ENCODE peak calls at places on chromosomes 5 and 9, in eight cellular contexts. C is pancreas; Z is dorsolateral prefrontal cortex; N is CD8-positive, alpha-beta memory T cell; H is Peyer's patch; P is tibial artery; U is kidney epithelial cell; I is uterus. M is an unnamed sample.
A peak's percentile ranks its signal among the peaks of the same experiment; 100 is the strongest.

GRCh38 chr9:72082536-72082935 is 22.1 kb upstream of the C9orf57 start:
- DNase-seq in C (no peak), Z (no peak), N (no peak), H (no peak), P (no peak), U (no peak), I (no peak), M (no peak)

GRCh38 chr5:68557162-68557936 is 341.8 kb downstream of the PIK3R1 start:
- DNase-seq in C (no peak), Z (no peak), N (no peak), H (no peak), P (no peak), U (no peak), I (no peak), M (no peak)

GRCh38 chr5:172958268-172959046 is 767 bp upstream of the RPL26L1 start:
- DNase-seq in C (peak; percentile 63), Z (no peak), N (peak; percentile 64), H (peak; percentile 64), P (peak; percentile 77), U (no peak), I (peak; percentile 68), M (peak; percentile 50)

GRCh38 chr5:135193213-135194125 is 159.4 kb upstream of the PITX1 start:
- DNase-seq in C (no peak), Z (no peak), N (no peak), H (no peak), P (no peak), U (peak; percentile 23), I (no peak), M (no peak)

GRCh38 chr5:154593091-154593490 is 115.1 kb upstream of the HAND1 start:
- DNase-seq in C (no peak), Z (no peak), N (no peak), H (no peak), P (no peak), U (no peak), I (no peak), M (no peak)

GRCh38 chr9:84670801-84671153 is 1.2 kb downstream of the NTRK2 start:
- DNase-seq in C (no peak), Z (no peak), N (no peak), H (no peak), P (no peak), U (no peak), I (no peak), M (no peak)

GRCh38 chr5:172774561-172775271 is 3.7 kb upstream of the DUSP1 start:
- DNase-seq in C (no peak), Z (no peak), N (no peak), H (no peak), P (peak; percentile 62), U (no peak), I (no peak), M (no peak)

GRCh38 chr5:58459276-58459859 is 518 bp downstream of the PLK2 start:
- DNase-seq in C (no peak), Z (peak; percentile 25), N (no peak), H (peak; percentile 38), P (no peak), U (no peak), I (peak; percentile 24), M (peak; percentile 46)

GRCh38 chr5:143148461-143149170 is 254.9 kb downstream of the NR3C1 start:
- DNase-seq in C (no peak), Z (no peak), N (no peak), H (no peak), P (peak; percentile 79), U (no peak), I (no peak), M (peak; percentile 42)

GRCh38 chr9:127779136-127779981 is 893 bp upstream of the SH2D3C start:
- DNase-seq in C (no peak), Z (no peak), N (peak; percentile 53), H (peak; percentile 87), P (no peak), U (no peak), I (no peak), M (no peak)

GRCh38 chr5:155380480-155380879 is 366.9 kb downstream of the KIF4B start:
- DNase-seq in C (no peak), Z (no peak), N (no peak), H (no peak), P (no peak), U (no peak), I (no peak), M (no peak)

GRCh38 chr5:40089269-40089668 is 590.4 kb upstream of the PTGER4 start:
- DNase-seq in C (no peak), Z (no peak), N (no peak), H (no peak), P (no peak), U (no peak), I (no peak), M (no peak)

GRCh38 chr5:88662801-88663360 is 220.1 kb downstream of the MEF2C start:
- DNase-seq in C (no peak), Z (no peak), N (no peak), H (no peak), P (no peak), U (no peak), I (no peak), M (no peak)

GRCh38 chr5:127206320-127207113 is 84.1 kb upstream of the MEGF10 start:
- DNase-seq in C (no peak), Z (no peak), N (no peak), H (no peak), P (no peak), U (peak; percentile 89), I (no peak), M (no peak)

DNA sequence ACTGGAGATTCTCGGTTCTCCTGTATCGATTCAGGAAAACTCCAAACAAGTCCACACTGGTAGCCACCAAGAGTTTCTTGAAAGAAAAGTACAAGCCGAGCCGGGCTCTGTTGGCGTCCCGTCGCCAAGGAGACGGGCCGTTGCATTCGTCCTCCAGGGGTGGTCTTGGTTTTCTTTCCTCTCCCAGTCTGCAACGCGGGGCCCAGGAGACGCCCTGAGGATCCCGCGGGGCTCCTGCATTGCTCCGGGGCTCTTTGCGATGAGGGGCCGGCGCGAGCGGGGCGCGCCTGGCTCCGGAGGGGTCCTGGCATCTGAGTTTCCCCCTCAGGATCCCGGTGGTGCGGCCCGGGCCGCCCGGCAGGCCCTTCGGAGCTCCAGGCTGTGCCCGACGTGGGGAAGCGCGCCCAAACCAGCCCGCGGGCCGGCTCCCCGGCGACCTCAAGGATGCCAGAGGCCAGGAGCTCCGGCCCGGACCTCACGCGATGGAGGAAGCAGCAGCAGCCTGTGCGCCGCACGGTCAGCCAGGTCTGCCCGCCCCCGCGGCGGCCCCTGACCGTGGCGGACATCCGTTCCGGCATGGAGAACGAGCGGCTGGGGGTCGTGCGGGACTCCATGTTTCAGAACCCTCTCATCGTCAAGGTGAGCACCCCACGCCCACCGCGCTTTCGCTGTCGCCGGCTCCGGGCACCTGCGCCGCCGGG is at the start of gene CFAP77:
- DNase-seq in C (peak; percentile 29), Z (no peak), N (peak; percentile 22), H (peak; percentile 23), P (no peak), U (no peak), I (no peak), M (peak; percentile 55)
- H3K4me3 ChIP-seq in C (no peak within 1 kb of the TSS), Z (peak within 1 kb of the TSS; percentile 55), N (peak within 1 kb of the TSS; percentile 40), H (peak within 1 kb of the TSS; percentile 17), P (peak within 1 kb of the TSS; percentile 54), U (peak within 1 kb of the TSS; percentile 54), I (peak within 1 kb of the TSS; percentile 40), M (peak within 1 kb of the TSS; percentile 38)

DNA sequence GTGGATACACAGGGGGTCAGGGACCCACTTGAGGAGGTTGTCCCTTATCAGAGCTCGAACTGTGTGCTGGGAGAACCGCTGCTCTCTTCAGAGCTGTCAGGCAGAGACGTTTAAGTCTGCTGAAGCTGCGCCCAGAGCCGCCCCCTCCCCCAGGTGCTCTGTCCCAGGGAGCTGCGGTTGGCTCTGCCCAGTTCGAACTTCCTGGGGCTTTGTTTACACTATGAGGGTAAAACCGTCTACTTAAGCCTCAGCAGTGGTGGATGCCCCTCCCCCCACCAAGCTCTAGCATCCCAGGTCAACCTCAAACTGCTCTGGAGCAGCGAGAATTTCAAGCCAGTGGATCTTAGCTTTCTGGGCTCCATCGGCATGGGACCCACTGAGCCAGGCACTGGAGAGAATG is 15.9 kb downstream of the SRD5A1 start:
- DNase-seq in C (no peak), Z (no peak), N (no peak), H (no peak), P (no peak), U (no peak), I (no peak), M (no peak)
- H3K4me3 ChIP-seq in C (no peak overlapping the region), Z (no peak overlapping the region), N (no peak overlapping the region), H (no peak overlapping the region), P (no peak overlapping the region), U (no peak overlapping the region), I (no peak overlapping the region), M (no peak overlapping the region)

GRCh38 chr5:116445311-116445710 is 129.3 kb downstream of the SEMA6A start:
- DNase-seq in C (no peak), Z (no peak), N (no peak), H (no peak), P (no peak), U (no peak), I (no peak), M (no peak)

GRCh38 chr5:116448869-116449453 is 125.7 kb downstream of the SEMA6A start:
- DNase-seq in C (no peak), Z (no peak), N (no peak), H (no peak), P (no peak), U (no peak), I (no peak), M (no peak)

GRCh38 chr5:116446356-116447005 is 128.1 kb downstream of the SEMA6A start:
- DNase-seq in C (no peak), Z (no peak), N (no peak), H (no peak), P (no peak), U (no peak), I (no peak), M (no peak)

GRCh38 chr5:116451905-116452450 is 122.6 kb downstream of the SEMA6A start:
- DNase-seq in C (no peak), Z (no peak), N (no peak), H (no peak), P (no peak), U (peak; percentile 76), I (no peak), M (no peak)

GRCh38 chr5:116448450-116448849 is 126.2 kb downstream of the SEMA6A start:
- DNase-seq in C (no peak), Z (no peak), N (no peak), H (no peak), P (no peak), U (no peak), I (no peak), M (no peak)
- H3K4me3 ChIP-seq in C (no peak overlapping the region), Z (no peak overlapping the region), N (no peak overlapping the region), H (no peak overlapping the region), P (no peak overlapping the region), U (no peak overlapping the region), I (no peak overlapping the region), M (no peak overlapping the region)

GRCh38 chr9:7984713-7985112 is 185.1 kb upstream of the DMAC1 start:
- DNase-seq in C (no peak), Z (no peak), N (no peak), H (no peak), P (no peak), U (no peak), I (no peak), M (no peak)

GRCh38 chr9:7982907-7983306 is 183.3 kb upstream of the DMAC1 start:
- DNase-seq in C (no peak), Z (no peak), N (no peak), H (peak; percentile 44), P (no peak), U (no peak), I (no peak), M (no peak)

GRCh38 chr9:7980691-7981289 is 181.2 kb upstream of the DMAC1 start:
- DNase-seq in C (no peak), Z (no peak), N (no peak), H (no peak), P (no peak), U (no peak), I (no peak), M (no peak)

GRCh38 chr9:7979591-7979990 is 180.0 kb upstream of the DMAC1 start:
- DNase-seq in C (no peak), Z (no peak), N (no peak), H (no peak), P (no peak), U (no peak), I (no peak), M (no peak)

GRCh38 chr9:7983361-7983974 is 183.9 kb upstream of the DMAC1 start:
- DNase-seq in C (no peak), Z (peak; percentile 48), N (no peak), H (no peak), P (no peak), U (no peak), I (no peak), M (no peak)
- H3K4me3 ChIP-seq in C (no peak overlapping the region), Z (peak overlapping the region; percentile 19), N (no peak overlapping the region), H (no peak overlapping the region), P (no peak overlapping the region), U (no peak overlapping the region), I (no peak overlapping the region), M (no peak overlapping the region)

M was measured in thyroid gland.